ENCODE peak calls at places on chromosomes 6 and 20, in nine cellular contexts. U is astrocyte of the cerebellum, M is nephron progenitor cell, T is neural progenitor cell, Z is neuronal stem cell, O is esophagus muscularis mucosa, H is left ventricle myocardium inferior, E is stomach, B is posterior cingulate gyrus. Y is an unnamed sample.

GRCh38 chr20:48897298-48898044 is 24.0 kb upstream of the ARFGEF2 start:
- DNase-seq in T (no peak), E (no peak), H (no peak), Z (no peak), M (no peak), B (no peak), U (peak), O (no peak), Y (peak)

GRCh38 chr20:16475225-16475624 is 98.0 kb downstream of the KIF16B start:
- DNase-seq in M (no peak), B (no peak), T (no peak), Z (no peak), O (no peak), E (no peak), H (no peak), U (peak), Y (no peak)

GRCh38 chr6:20674664-20675063 is 140.4 kb downstream of the CDKAL1 start:
- DNase-seq in E (no peak), U (no peak), H (no peak), O (no peak), Z (no peak), B (no peak), T (no peak), M (no peak), Y (no peak)

GRCh38 chr6:27290065-27290849 is 21.8 kb downstream of the POM121L2 start:
- DNase-seq in H (no peak), E (no peak), Z (no peak), O (no peak), T (peak), U (no peak), M (peak), B (no peak), Y (no peak)

GRCh38 chr20:63061051-63061531 is 54.3 kb upstream of the BHLHE23 start:
- DNase-seq in Z (no peak), T (no peak), B (peak), M (no peak), O (no peak), U (no peak), H (peak), E (no peak), Y (no peak)

GRCh38 chr20:15195378-15195777 is 858.0 kb upstream of the FLRT3 start:
- DNase-seq in M (no peak), B (no peak), E (no peak), O (no peak), Z (no peak), T (no peak), U (no peak), H (no peak), Y (no peak)

GRCh38 chr6:169097336-169098052 is 156.2 kb downstream of the THBS2 start:
- DNase-seq in E (no peak), Z (peak), T (peak), H (no peak), O (peak), M (no peak), B (no peak), U (peak), Y (peak)

GRCh38 chr6:79949235-79949634 is 1.9 kb upstream of the ELOVL4 start:
- DNase-seq in E (peak), O (no peak), H (no peak), U (peak), T (peak), B (no peak), M (peak), Z (peak), Y (peak)

GRCh38 chr6:12017876-12018401 is 5.8 kb downstream of the HIVEP1 start:
- DNase-seq in Z (no peak), T (no peak), O (no peak), M (no peak), B (no peak), U (no peak), H (no peak), E (no peak), Y (no peak)

GRCh38 chr6:108165714-108166663 is at the start of gene NR2E1:
- DNase-seq in H (no peak), B (peak), T (peak), M (peak), O (no peak), E (no peak), Z (no peak), U (no peak), Y (no peak)

GRCh38 chr20:53707341-53708102 is 113.9 kb upstream of the ZNF217 start:
- DNase-seq in T (no peak), H (no peak), M (no peak), O (no peak), U (no peak), E (no peak), Z (no peak), B (no peak), Y (no peak)

GRCh38 chr6:24861934-24862333 is 63.2 kb upstream of the ARMH2 start:
- DNase-seq in U (no peak), T (no peak), O (no peak), H (no peak), M (no peak), Z (no peak), E (no peak), B (no peak), Y (no peak)

GRCh38 chr6:118580585-118581419 is 32.7 kb downstream of the PLN start:
- DNase-seq in U (peak), E (no peak), H (no peak), M (peak), T (peak), B (no peak), Z (peak), O (no peak), Y (peak)

GRCh38 chr20:14928083-14928482 is 590.7 kb upstream of the FLRT3 start:
- DNase-seq in H (no peak), T (no peak), E (no peak), U (no peak), M (no peak), B (no peak), Z (no peak), O (no peak), Y (no peak)

GRCh38 chr20:52269327-52269726 is 77.7 kb upstream of the ZFP64 start:
- DNase-seq in T (no peak), U (no peak), M (no peak), Z (no peak), E (no peak), B (no peak), O (no peak), H (no peak), Y (peak)

GRCh38 chr20:45088247-45088646 is 12.7 kb downstream of the KCNS1 start:
- DNase-seq in O (no peak), M (no peak), U (no peak), Z (no peak), T (no peak), B (no peak), E (no peak), H (no peak), Y (peak)

GRCh38 chr6:11851405-11851804 is 72.8 kb upstream of the ADTRP start:
- DNase-seq in U (peak), T (no peak), H (no peak), E (no peak), B (no peak), Z (no peak), O (no peak), M (no peak), Y (no peak)

GRCh38 chr6:52790841-52791240 is 12.8 kb downstream of the GSTA1 start:
- DNase-seq in U (no peak), M (no peak), E (no peak), T (no peak), O (no peak), Z (no peak), H (no peak), B (no peak), Y (no peak)

GRCh38 chr20:10060223-10060622 is 25.4 kb downstream of the ANKEF1 start:
- DNase-seq in Z (no peak), O (no peak), H (no peak), E (no peak), M (peak), U (no peak), T (no peak), B (no peak), Y (no peak)

GRCh38 chr20:58471161-58471834 is 43.9 kb downstream of the APCDD1L start:
- DNase-seq in M (no peak), O (no peak), Z (no peak), B (no peak), E (no peak), T (no peak), U (no peak), H (peak), Y (peak)

GRCh38 chr6:111686249-111686997 is 80.7 kb upstream of the TRAF3IP2 start:
- DNase-seq in H (no peak), B (peak), M (peak), T (peak), E (no peak), Z (peak), O (peak), U (no peak), Y (no peak)

GRCh38 chr6:156780117-156780641 is 3.0 kb downstream of the ARID1B start:
- DNase-seq in E (peak), U (peak), Z (peak), O (no peak), M (peak), T (peak), H (no peak), B (no peak), Y (peak)

GRCh38 chr6:79869184-79869583 is 78.2 kb downstream of the ELOVL4 start:
- DNase-seq in M (no peak), U (no peak), H (no peak), Z (no peak), O (no peak), T (no peak), B (no peak), E (no peak), Y (no peak)

GRCh38 chr6:160115421-160115820 is 6.2 kb upstream of the SLC22A1 start:
- DNase-seq in H (no peak), E (no peak), Z (no peak), B (no peak), U (no peak), T (no peak), O (no peak), M (no peak), Y (no peak)

Y was measured in AG09319.